ENCODE peak calls at places on chromosomes 6 and 20, in six cellular contexts. One of them, this sample, is unnamed.

GRCh38 chr6:22363166-22363965 is 66.5 kb upstream of the PRL start:
- DNase-seq in fibroblast of lung: no peak
- DNase-seq in CD8-positive, alpha-beta T cell: no peak
- DNase-seq in endodermal cell: no peak
- DNase-seq in effector memory CD4-positive, alpha-beta T cell: no peak
- DNase-seq in naive thymus-derived CD4-positive, alpha-beta T cell: no peak
- DNase-seq in this sample: no peak

GRCh38 chr20:5039255-5039657 is 37.9 kb upstream of the SLC23A2 start:
- DNase-seq in fibroblast of lung: no peak
- DNase-seq in CD8-positive, alpha-beta T cell: peak
- DNase-seq in endodermal cell: no peak
- DNase-seq in effector memory CD4-positive, alpha-beta T cell: no peak
- DNase-seq in naive thymus-derived CD4-positive, alpha-beta T cell: no peak
- DNase-seq in this sample: no peak

GRCh38 chr6:85641522-85641915 is 1.2 kb downstream of the SYNCRIP start:
- DNase-seq in fibroblast of lung: no peak
- DNase-seq in CD8-positive, alpha-beta T cell: no peak
- DNase-seq in endodermal cell: peak
- DNase-seq in effector memory CD4-positive, alpha-beta T cell: no peak
- DNase-seq in naive thymus-derived CD4-positive, alpha-beta T cell: no peak
- DNase-seq in this sample: no peak

GRCh38 chr6:43013020-43013842 is 515 bp downstream of the MEA1 start:
- DNase-seq in fibroblast of lung: peak
- DNase-seq in CD8-positive, alpha-beta T cell: no peak
- DNase-seq in endodermal cell: no peak
- DNase-seq in effector memory CD4-positive, alpha-beta T cell: no peak
- DNase-seq in naive thymus-derived CD4-positive, alpha-beta T cell: no peak
- DNase-seq in this sample: no peak

GRCh38 chr6:32803416-32803815 is 13.4 kb downstream of the HLA-DOB start:
- DNase-seq in fibroblast of lung: no peak
- DNase-seq in CD8-positive, alpha-beta T cell: no peak
- DNase-seq in endodermal cell: no peak
- DNase-seq in effector memory CD4-positive, alpha-beta T cell: no peak
- DNase-seq in naive thymus-derived CD4-positive, alpha-beta T cell: no peak
- DNase-seq in this sample: no peak

GRCh38 chr6:127923135-127923534 is 22.3 kb upstream of the THEMIS start:
- DNase-seq in fibroblast of lung: no peak
- DNase-seq in CD8-positive, alpha-beta T cell: no peak
- DNase-seq in endodermal cell: no peak
- DNase-seq in effector memory CD4-positive, alpha-beta T cell: no peak
- DNase-seq in naive thymus-derived CD4-positive, alpha-beta T cell: peak
- DNase-seq in this sample: no peak

GRCh38 chr6:29826271-29826670 is 1.4 kb upstream of the HLA-G start:
- DNase-seq in fibroblast of lung: no peak
- DNase-seq in CD8-positive, alpha-beta T cell: no peak
- DNase-seq in endodermal cell: no peak
- DNase-seq in effector memory CD4-positive, alpha-beta T cell: no peak
- DNase-seq in naive thymus-derived CD4-positive, alpha-beta T cell: no peak
- DNase-seq in this sample: no peak

GRCh38 chr6:13453771-13454251 is 33.6 kb downstream of the GFOD1 start:
- DNase-seq in fibroblast of lung: peak
- DNase-seq in CD8-positive, alpha-beta T cell: peak
- DNase-seq in endodermal cell: peak
- DNase-seq in effector memory CD4-positive, alpha-beta T cell: no peak
- DNase-seq in naive thymus-derived CD4-positive, alpha-beta T cell: no peak
- DNase-seq in this sample: no peak

GRCh38 chr6:11424395-11425050 is 113.0 kb upstream of the TMEM170B start:
- DNase-seq in fibroblast of lung: no peak
- DNase-seq in CD8-positive, alpha-beta T cell: no peak
- DNase-seq in endodermal cell: no peak
- DNase-seq in effector memory CD4-positive, alpha-beta T cell: no peak
- DNase-seq in naive thymus-derived CD4-positive, alpha-beta T cell: no peak
- DNase-seq in this sample: no peak

GRCh38 chr20:48380661-48381060 is 447.1 kb downstream of the PREX1 start:
- DNase-seq in fibroblast of lung: no peak
- DNase-seq in CD8-positive, alpha-beta T cell: no peak
- DNase-seq in endodermal cell: no peak
- DNase-seq in effector memory CD4-positive, alpha-beta T cell: no peak
- DNase-seq in naive thymus-derived CD4-positive, alpha-beta T cell: no peak
- DNase-seq in this sample: no peak

GRCh38 chr6:46735720-46736031 is 501 bp upstream of the PLA2G7 start:
- DNase-seq in fibroblast of lung: no peak
- DNase-seq in CD8-positive, alpha-beta T cell: no peak
- DNase-seq in endodermal cell: no peak
- DNase-seq in effector memory CD4-positive, alpha-beta T cell: no peak
- DNase-seq in naive thymus-derived CD4-positive, alpha-beta T cell: no peak
- DNase-seq in this sample: no peak

GRCh38 chr6:41427642-41428401 is 92.4 kb downstream of the NCR2 start:
- DNase-seq in fibroblast of lung: no peak
- DNase-seq in CD8-positive, alpha-beta T cell: no peak
- DNase-seq in endodermal cell: peak
- DNase-seq in effector memory CD4-positive, alpha-beta T cell: no peak
- DNase-seq in naive thymus-derived CD4-positive, alpha-beta T cell: no peak
- DNase-seq in this sample: peak

GRCh38 chr20:51935003-51935358 is 132.7 kb upstream of the SALL4 start:
- DNase-seq in fibroblast of lung: no peak
- DNase-seq in CD8-positive, alpha-beta T cell: no peak
- DNase-seq in endodermal cell: no peak
- DNase-seq in effector memory CD4-positive, alpha-beta T cell: no peak
- DNase-seq in naive thymus-derived CD4-positive, alpha-beta T cell: no peak
- DNase-seq in this sample: no peak

GRCh38 chr6:144928847-144929246 is 643.7 kb downstream of the UTRN start:
- DNase-seq in fibroblast of lung: no peak
- DNase-seq in CD8-positive, alpha-beta T cell: no peak
- DNase-seq in endodermal cell: no peak
- DNase-seq in effector memory CD4-positive, alpha-beta T cell: no peak
- DNase-seq in naive thymus-derived CD4-positive, alpha-beta T cell: no peak
- DNase-seq in this sample: no peak

GRCh38 chr20:22795897-22796296 is 211.5 kb upstream of the FOXA2 start:
- DNase-seq in fibroblast of lung: peak
- DNase-seq in CD8-positive, alpha-beta T cell: no peak
- DNase-seq in endodermal cell: no peak
- DNase-seq in effector memory CD4-positive, alpha-beta T cell: no peak
- DNase-seq in naive thymus-derived CD4-positive, alpha-beta T cell: no peak
- DNase-seq in this sample: peak

GRCh38 chr20:38894091-38894847 is 31.9 kb upstream of the FAM83D start:
- DNase-seq in fibroblast of lung: no peak
- DNase-seq in CD8-positive, alpha-beta T cell: no peak
- DNase-seq in endodermal cell: no peak
- DNase-seq in effector memory CD4-positive, alpha-beta T cell: no peak
- DNase-seq in naive thymus-derived CD4-positive, alpha-beta T cell: no peak
- DNase-seq in this sample: peak

GRCh38 chr20:51811514-51811913 is 9.2 kb upstream of the SALL4 start:
- DNase-seq in fibroblast of lung: no peak
- DNase-seq in CD8-positive, alpha-beta T cell: no peak
- DNase-seq in endodermal cell: no peak
- DNase-seq in effector memory CD4-positive, alpha-beta T cell: no peak
- DNase-seq in naive thymus-derived CD4-positive, alpha-beta T cell: no peak
- DNase-seq in this sample: no peak

GRCh38 chr6:138480279-138480949 is 18.9 kb downstream of the NHSL1 start:
- DNase-seq in fibroblast of lung: no peak
- DNase-seq in CD8-positive, alpha-beta T cell: no peak
- DNase-seq in endodermal cell: no peak
- DNase-seq in effector memory CD4-positive, alpha-beta T cell: no peak
- DNase-seq in naive thymus-derived CD4-positive, alpha-beta T cell: no peak
- DNase-seq in this sample: no peak

GRCh38 chr20:16609066-16609465 is 35.8 kb upstream of the KIF16B start:
- DNase-seq in fibroblast of lung: no peak
- DNase-seq in CD8-positive, alpha-beta T cell: no peak
- DNase-seq in endodermal cell: no peak
- DNase-seq in effector memory CD4-positive, alpha-beta T cell: no peak
- DNase-seq in naive thymus-derived CD4-positive, alpha-beta T cell: no peak
- DNase-seq in this sample: no peak

GRCh38 chr6:170166511-170167122 is 124.3 kb downstream of the DLL1 start:
- DNase-seq in fibroblast of lung: no peak
- DNase-seq in CD8-positive, alpha-beta T cell: no peak
- DNase-seq in endodermal cell: no peak
- DNase-seq in effector memory CD4-positive, alpha-beta T cell: no peak
- DNase-seq in naive thymus-derived CD4-positive, alpha-beta T cell: no peak
- DNase-seq in this sample: no peak

GRCh38 chr20:49389854-49390253 is 92.6 kb downstream of the KCNB1 start:
- DNase-seq in fibroblast of lung: no peak
- DNase-seq in CD8-positive, alpha-beta T cell: no peak
- DNase-seq in endodermal cell: no peak
- DNase-seq in effector memory CD4-positive, alpha-beta T cell: no peak
- DNase-seq in naive thymus-derived CD4-positive, alpha-beta T cell: no peak
- DNase-seq in this sample: no peak

GRCh38 chr20:47586648-47587306 is 85.1 kb downstream of the NCOA3 start:
- DNase-seq in fibroblast of lung: peak
- DNase-seq in CD8-positive, alpha-beta T cell: no peak
- DNase-seq in endodermal cell: no peak
- DNase-seq in effector memory CD4-positive, alpha-beta T cell: no peak
- DNase-seq in naive thymus-derived CD4-positive, alpha-beta T cell: no peak
- DNase-seq in this sample: no peak

GRCh38 chr20:7610681-7611080 is 329.6 kb downstream of the HAO1 start:
- DNase-seq in fibroblast of lung: no peak
- DNase-seq in CD8-positive, alpha-beta T cell: no peak
- DNase-seq in endodermal cell: no peak
- DNase-seq in effector memory CD4-positive, alpha-beta T cell: no peak
- DNase-seq in naive thymus-derived CD4-positive, alpha-beta T cell: no peak
- DNase-seq in this sample: no peak

GRCh38 chr20:33541074-33541473 is 51.2 kb downstream of the CBFA2T2 start:
- DNase-seq in fibroblast of lung: no peak
- DNase-seq in CD8-positive, alpha-beta T cell: no peak
- DNase-seq in endodermal cell: no peak
- DNase-seq in effector memory CD4-positive, alpha-beta T cell: no peak
- DNase-seq in naive thymus-derived CD4-positive, alpha-beta T cell: no peak
- DNase-seq in this sample: no peak

GRCh38 chr6:32819729-32820128 is 2.9 kb upstream of the HLA-DOB start:
- DNase-seq in fibroblast of lung: peak
- DNase-seq in CD8-positive, alpha-beta T cell: no peak
- DNase-seq in endodermal cell: no peak
- DNase-seq in effector memory CD4-positive, alpha-beta T cell: no peak
- DNase-seq in naive thymus-derived CD4-positive, alpha-beta T cell: no peak
- DNase-seq in this sample: no peak

GRCh38 chr6:134000443-134000842 is 47.4 kb downstream of the TBPL1 start:
- DNase-seq in fibroblast of lung: no peak
- DNase-seq in CD8-positive, alpha-beta T cell: no peak
- DNase-seq in endodermal cell: no peak
- DNase-seq in effector memory CD4-positive, alpha-beta T cell: no peak
- DNase-seq in naive thymus-derived CD4-positive, alpha-beta T cell: no peak
- DNase-seq in this sample: no peak

GRCh38 chr6:40083141-40083920 is 149.1 kb upstream of the MOCS1 start:
- DNase-seq in fibroblast of lung: no peak
- DNase-seq in CD8-positive, alpha-beta T cell: no peak
- DNase-seq in endodermal cell: no peak
- DNase-seq in effector memory CD4-positive, alpha-beta T cell: no peak
- DNase-seq in naive thymus-derived CD4-positive, alpha-beta T cell: no peak
- DNase-seq in this sample: no peak

GRCh38 chr6:124682751-124683150 is 279.5 kb upstream of the RNF217 start:
- DNase-seq in fibroblast of lung: no peak
- DNase-seq in CD8-positive, alpha-beta T cell: no peak
- DNase-seq in endodermal cell: no peak
- DNase-seq in effector memory CD4-positive, alpha-beta T cell: no peak
- DNase-seq in naive thymus-derived CD4-positive, alpha-beta T cell: no peak
- DNase-seq in this sample: no peak

GRCh38 chr20:54148947-54149764 is 24.6 kb downstream of the CYP24A1 start:
- DNase-seq in fibroblast of lung: no peak
- DNase-seq in CD8-positive, alpha-beta T cell: no peak
- DNase-seq in endodermal cell: no peak
- DNase-seq in effector memory CD4-positive, alpha-beta T cell: no peak
- DNase-seq in naive thymus-derived CD4-positive, alpha-beta T cell: no peak
- DNase-seq in this sample: no peak

GRCh38 chr6:133553652-133554051 is 312.5 kb downstream of the EYA4 start:
- DNase-seq in fibroblast of lung: peak
- DNase-seq in CD8-positive, alpha-beta T cell: no peak
- DNase-seq in endodermal cell: peak
- DNase-seq in effector memory CD4-positive, alpha-beta T cell: no peak
- DNase-seq in naive thymus-derived CD4-positive, alpha-beta T cell: peak
- DNase-seq in this sample: no peak

GRCh38 chr6:3806169-3806922 is 42.8 kb upstream of the FAM50B start:
- DNase-seq in fibroblast of lung: no peak
- DNase-seq in CD8-positive, alpha-beta T cell: no peak
- DNase-seq in endodermal cell: no peak
- DNase-seq in effector memory CD4-positive, alpha-beta T cell: no peak
- DNase-seq in naive thymus-derived CD4-positive, alpha-beta T cell: no peak
- DNase-seq in this sample: no peak
- H3K27ac ChIP-seq in fibroblast of lung: peak
- H3K27ac ChIP-seq in CD8-positive, alpha-beta T cell: no peak
- H3K27ac ChIP-seq in endodermal cell: no peak
- H3K27ac ChIP-seq in effector memory CD4-positive, alpha-beta T cell: no peak
- H3K27ac ChIP-seq in naive thymus-derived CD4-positive, alpha-beta T cell: no peak
- H3K27ac ChIP-seq in this sample: no peak

DNA sequence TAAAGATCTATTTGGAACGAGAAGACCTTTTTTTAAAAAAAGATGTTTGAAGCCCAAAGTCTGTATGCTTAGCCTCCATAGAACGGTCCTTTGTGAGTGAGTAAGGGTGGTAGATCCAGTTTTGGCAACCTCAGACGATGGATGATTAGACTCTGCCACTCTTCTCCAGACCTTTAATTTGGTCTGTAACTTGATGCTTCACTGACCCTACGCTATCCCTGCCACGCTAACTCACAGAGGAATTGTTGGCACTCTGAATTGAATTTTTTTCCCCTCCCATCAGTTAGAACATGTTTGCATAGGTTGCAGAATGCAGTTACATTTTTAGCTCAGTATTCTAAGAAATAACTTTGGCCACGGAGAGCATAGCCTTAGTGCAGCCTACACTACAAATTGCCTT is 15.8 kb upstream of the DEK start:
- DNase-seq in fibroblast of lung: no peak
- DNase-seq in CD8-positive, alpha-beta T cell: no peak
- DNase-seq in endodermal cell: no peak
- DNase-seq in effector memory CD4-positive, alpha-beta T cell: no peak
- DNase-seq in naive thymus-derived CD4-positive, alpha-beta T cell: no peak
- DNase-seq in this sample: no peak
- H3K27ac ChIP-seq in fibroblast of lung: no peak
- H3K27ac ChIP-seq in CD8-positive, alpha-beta T cell: no peak
- H3K27ac ChIP-seq in endodermal cell: no peak
- H3K27ac ChIP-seq in effector memory CD4-positive, alpha-beta T cell: no peak
- H3K27ac ChIP-seq in naive thymus-derived CD4-positive, alpha-beta T cell: no peak
- H3K27ac ChIP-seq in this sample: no peak

GRCh38 chr20:45372646-45373352 is 5.3 kb downstream of the TP53TG5 start:
- DNase-seq in fibroblast of lung: no peak
- DNase-seq in CD8-positive, alpha-beta T cell: no peak
- DNase-seq in endodermal cell: peak
- DNase-seq in effector memory CD4-positive, alpha-beta T cell: no peak
- DNase-seq in naive thymus-derived CD4-positive, alpha-beta T cell: no peak
- DNase-seq in this sample: no peak
- H3K27ac ChIP-seq in fibroblast of lung: no peak
- H3K27ac ChIP-seq in CD8-positive, alpha-beta T cell: peak
- H3K27ac ChIP-seq in endodermal cell: no peak
- H3K27ac ChIP-seq in effector memory CD4-positive, alpha-beta T cell: peak
- H3K27ac ChIP-seq in naive thymus-derived CD4-positive, alpha-beta T cell: peak
- H3K27ac ChIP-seq in this sample: peak

DNA sequence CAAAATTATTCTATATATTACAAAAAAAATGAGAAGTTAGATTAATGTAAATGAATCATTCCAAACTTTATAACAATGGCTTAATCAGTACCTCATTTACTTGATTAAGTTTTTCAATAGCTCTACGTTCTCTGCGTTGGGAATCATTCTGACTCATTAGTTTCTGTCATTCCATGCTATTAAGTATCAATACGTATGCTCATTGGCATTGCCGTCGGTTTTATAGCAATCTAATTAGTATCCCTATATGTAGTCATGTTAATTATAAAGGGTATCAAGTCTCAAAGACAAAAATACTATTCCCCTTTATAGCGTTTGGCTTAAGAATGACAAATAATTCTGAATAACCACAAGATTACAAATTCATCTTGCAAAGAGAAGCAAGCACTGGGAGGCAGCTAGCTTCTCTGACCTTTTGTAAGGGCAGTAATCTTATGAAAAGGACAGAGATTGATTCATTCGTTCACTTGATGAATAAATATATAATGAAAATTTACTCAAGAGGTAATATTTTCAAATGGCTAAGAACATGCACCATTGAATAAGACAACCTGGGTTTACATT is 41.8 kb downstream of the OLIG3 start:
- DNase-seq in fibroblast of lung: peak
- DNase-seq in CD8-positive, alpha-beta T cell: no peak
- DNase-seq in endodermal cell: no peak
- DNase-seq in effector memory CD4-positive, alpha-beta T cell: no peak
- DNase-seq in naive thymus-derived CD4-positive, alpha-beta T cell: no peak
- DNase-seq in this sample: no peak
- H3K27ac ChIP-seq in fibroblast of lung: peak
- H3K27ac ChIP-seq in CD8-positive, alpha-beta T cell: no peak
- H3K27ac ChIP-seq in endodermal cell: no peak
- H3K27ac ChIP-seq in effector memory CD4-positive, alpha-beta T cell: no peak
- H3K27ac ChIP-seq in naive thymus-derived CD4-positive, alpha-beta T cell: no peak
- H3K27ac ChIP-seq in this sample: no peak

This sample was measured in heart right ventricle.